ENCODE peak calls at places on chromosome 17, in ten cellular contexts. X is HFFc6; D is stimulated activated CD8-positive, alpha-beta memory T cell treated with anti-CD3 and anti-CD28 coated beads, Interleukin-4, amount 100 ng/mL, for 1 hour; Y is activated CD4-positive, CD25-positive, alpha-beta regulatory T cell treated with anti-CD3 and anti-CD28 coated beads, Interleukin-2, amount 50 U/mL, for 16 hours; N is activated CD4-positive, alpha-beta T cell treated with anti-CD3 and anti-CD28 coated beads for 1 hour; I is T follicular helper cell; A is right atrium auricular region; R is NCI-H1417; J is NB4; P is dermis microvascular lymphatic vessel endothelial cell. V is an unnamed sample.

GRCh38 chr17:77019955-77020379 is 120.8 kb upstream of the SEC14L1 start:
- DNase-seq in X (no peak), D (no peak), Y (no peak), N (no peak), I (no peak), A (no peak), R (no peak), J (peak), P (no peak), V (no peak)

GRCh38 chr17:37824534-37825485 is 80.0 kb upstream of the HNF1B start:
- DNase-seq in X (peak), D (no peak), Y (no peak), N (no peak), I (no peak), A (no peak), R (no peak), J (peak), P (no peak), V (no peak)

GRCh38 chr17:74877592-74878543 is 5.1 kb upstream of the FDXR start:
- DNase-seq in X (no peak), D (no peak), Y (no peak), N (no peak), I (no peak), A (no peak), R (no peak), J (no peak), P (no peak), V (no peak)

GRCh38 chr17:16872836-16873653 is 98.9 kb downstream of the TNFRSF13B start:
- DNase-seq in X (no peak), D (no peak), Y (no peak), N (no peak), I (no peak), A (no peak), R (peak), J (peak), P (no peak), V (peak)

GRCh38 chr17:36921131-36921851 is 16.0 kb upstream of the LHX1 start:
- DNase-seq in X (peak), D (no peak), Y (no peak), N (no peak), I (no peak), A (no peak), R (no peak), J (no peak), P (no peak), V (no peak)

GRCh38 chr17:17737938-17738894 is 57.0 kb downstream of the RAI1 start:
- DNase-seq in X (no peak), D (no peak), Y (no peak), N (no peak), I (no peak), A (no peak), R (no peak), J (no peak), P (no peak), V (peak)

GRCh38 chr17:40219073-40219860 is at the start of gene WIPF2:
- DNase-seq in X (peak), D (peak), Y (peak), N (peak), I (peak), A (peak), R (peak), J (peak), P (peak), V (peak)

GRCh38 chr17:8235676-8236075 is 12.2 kb downstream of the CTC1 start:
- DNase-seq in X (no peak), D (no peak), Y (no peak), N (no peak), I (no peak), A (no peak), R (no peak), J (no peak), P (no peak), V (no peak)

GRCh38 chr17:77127735-77128361 is 12.9 kb upstream of the SEC14L1 start:
- DNase-seq in X (no peak), D (peak), Y (peak), N (peak), I (peak), A (peak), R (no peak), J (no peak), P (no peak), V (no peak)

GRCh38 chr17:68182016-68182315 is 65.9 kb upstream of the AMZ2 start:
- DNase-seq in X (no peak), D (no peak), Y (no peak), N (no peak), I (no peak), A (no peak), R (no peak), J (no peak), P (no peak), V (no peak)

GRCh38 chr17:77372444-77373297 is 231.9 kb downstream of the SEC14L1 start:
- DNase-seq in X (peak), D (no peak), Y (no peak), N (no peak), I (peak), A (peak), R (peak), J (peak), P (no peak), V (peak)

GRCh38 chr17:39231587-39232551 is 6.1 kb upstream of the STAC2 start:
- DNase-seq in X (peak), D (peak), Y (no peak), N (peak), I (peak), A (no peak), R (peak), J (peak), P (no peak), V (peak)

GRCh38 chr17:28718317-28718672 is 627 bp upstream of the RAB34 start:
- DNase-seq in X (no peak), D (no peak), Y (no peak), N (no peak), I (no peak), A (no peak), R (no peak), J (no peak), P (no peak), V (no peak)

GRCh38 chr17:73952498-73953205 is 250.8 kb upstream of the RPL38 start:
- DNase-seq in X (no peak), D (no peak), Y (no peak), N (peak), I (no peak), A (no peak), R (peak), J (peak), P (no peak), V (peak)

GRCh38 chr17:55641559-55642160 is 81.0 kb downstream of the TMEM100 start:
- DNase-seq in X (peak), D (no peak), Y (no peak), N (no peak), I (no peak), A (peak), R (peak), J (peak), P (peak), V (peak)

GRCh38 chr17:8803531-8804416 is 4.6 kb upstream of the MFSD6L start:
- DNase-seq in X (no peak), D (no peak), Y (no peak), N (no peak), I (no peak), A (no peak), R (peak), J (peak), P (no peak), V (peak)

GRCh38 chr17:28507567-28508195 is 1.5 kb downstream of the FOXN1 start:
- DNase-seq in X (no peak), D (no peak), Y (no peak), N (no peak), I (no peak), A (no peak), R (no peak), J (no peak), P (no peak), V (peak)

GRCh38 chr17:27379863-27380533 is 76.2 kb upstream of the KSR1 start:
- DNase-seq in X (peak), D (no peak), Y (no peak), N (no peak), I (no peak), A (no peak), R (peak), J (no peak), P (no peak), V (no peak)

GRCh38 chr17:50279181-50279526 is 4.9 kb downstream of the TMEM92 start:
- DNase-seq in X (peak), D (no peak), Y (no peak), N (no peak), I (no peak), A (no peak), R (no peak), J (no peak), P (no peak), V (no peak)

GRCh38 chr17:74749262-74750038 is 1.0 kb downstream of the NHERF1 start:
- DNase-seq in X (no peak), D (no peak), Y (no peak), N (no peak), I (no peak), A (no peak), R (no peak), J (peak), P (no peak), V (no peak)

GRCh38 chr17:43019418-43019817 is 2.8 kb downstream of the VAT1 start:
- DNase-seq in X (no peak), D (no peak), Y (no peak), N (no peak), I (no peak), A (no peak), R (no peak), J (peak), P (no peak), V (no peak)